ENCODE peak calls at places on chromosome 20, in five cellular contexts. D is heart right ventricle, S is cardiac muscle cell, T is transverse colon, I is left lung. Q is an unnamed sample. For H3K4me1, the result is how much of the 10 kb centered on the place peaks cover.

GRCh38 chr20:13819885-13820645 is 35.2 kb downstream of the NDUFAF5 start:
- DNase-seq in D (peak), S (peak), T (no peak), I (no peak), Q (no peak)

GRCh38 chr20:57654363-57654997 is 34.3 kb upstream of the ZBP1 start:
- DNase-seq in D (peak), S (peak), T (peak), I (peak), Q (peak)

GRCh38 chr20:46117704-46118467 is at the start of gene CD40:
- DNase-seq in D (peak), S (peak), T (peak), I (peak), Q (no peak)

GRCh38 chr20:46520976-46521579 is 7.7 kb upstream of the ZNF334 start:
- DNase-seq in D (peak), S (peak), T (peak), I (peak), Q (peak)

GRCh38 chr20:2528671-2529070 is 7.7 kb upstream of the TMC2 start:
- DNase-seq in D (no peak), S (no peak), T (no peak), I (no peak), Q (no peak)

GRCh38 chr20:3543901-3544507 is 73.2 kb downstream of the ATRN start:
- DNase-seq in D (no peak), S (no peak), T (no peak), I (no peak), Q (no peak)

GRCh38 chr20:59171986-59172385 is 8.4 kb downstream of the ZNF831 start:
- DNase-seq in D (no peak), S (no peak), T (no peak), I (no peak), Q (no peak)

GRCh38 chr20:32737371-32738223 is 5.7 kb downstream of the COMMD7 start:
- DNase-seq in D (no peak), S (no peak), T (no peak), I (no peak), Q (no peak)

GRCh38 chr20:59817846-59818245 is 115.6 kb downstream of the SYCP2 start:
- DNase-seq in D (no peak), S (no peak), T (no peak), I (no peak), Q (no peak)

GRCh38 chr20:31548823-31549512 is 34.7 kb downstream of the HM13 start:
- DNase-seq in D (no peak), S (no peak), T (no peak), I (no peak), Q (no peak)

GRCh38 chr20:45857836-45858250 is 429 bp downstream of the ZSWIM3 start:
- DNase-seq in D (no peak), S (no peak), T (no peak), I (no peak), Q (no peak)

GRCh38 chr20:3818155-3819151 is 1.9 kb upstream of the AP5S1 start:
- DNase-seq in D (peak), S (peak), T (peak), I (peak), Q (peak)

GRCh38 chr20:62156592-62157386 is 13.2 kb downstream of the SS18L1 start:
- DNase-seq in D (peak), S (peak), T (peak), I (no peak), Q (peak)

GRCh38 chr20:12084482-12084881 is 166.8 kb downstream of the BTBD3 start:
- DNase-seq in D (no peak), S (no peak), T (no peak), I (no peak), Q (no peak)

GRCh38 chr20:51860015-51860882 is 57.9 kb upstream of the SALL4 start:
- DNase-seq in D (no peak), S (no peak), T (peak), I (no peak), Q (peak)

GRCh38 chr20:47206962-47207641 is 149.4 kb downstream of the ZMYND8 start:
- DNase-seq in D (no peak), S (no peak), T (no peak), I (no peak), Q (no peak)

GRCh38 chr20:47887064-47887463 is 101.8 kb upstream of the SULF2 start:
- DNase-seq in D (no peak), S (no peak), T (no peak), I (no peak), Q (no peak)

GRCh38 chr20:45963059-45964011 is 8.7 kb downstream of the ZNF335 start:
- DNase-seq in D (no peak), S (peak), T (no peak), I (peak), Q (peak)

GRCh38 chr20:32742322-32743236 is 688 bp downstream of the COMMD7 start:
- DNase-seq in D (no peak), S (no peak), T (no peak), I (no peak), Q (peak)

GRCh38 chr20:7967199-7967844 is 27.1 kb upstream of the HAO1 start:
- DNase-seq in D (no peak), S (no peak), T (no peak), I (no peak), Q (no peak)

GRCh38 chr20:59561228-59561605 is 43.1 kb upstream of the PHACTR3 start:
- DNase-seq in D (no peak), S (no peak), T (no peak), I (no peak), Q (no peak)

GRCh38 chr20:34583524-34583923 is 25.0 kb downstream of the MAP1LC3A start:
- DNase-seq in D (peak), S (no peak), T (peak), I (no peak), Q (no peak)

GRCh38 chr20:18541741-18542140 is 25.5 kb upstream of the SMIM26 start:
- DNase-seq in D (no peak), S (no peak), T (no peak), I (no peak), Q (no peak)

GRCh38 chr20:58464838-58465237 is 50.4 kb downstream of the APCDD1L start:
- DNase-seq in D (no peak), S (no peak), T (no peak), I (no peak), Q (no peak)

GRCh38 chr20:651713-652610 is 1.0 kb downstream of the SRXN1 start:
- DNase-seq in D (no peak), S (peak), T (peak), I (no peak), Q (peak)

GRCh38 chr20:2101057-2101934 is at the start of gene STK35:
- DNase-seq in D (no peak), S (no peak), T (peak), I (no peak), Q (peak)

GRCh38 chr20:61590236-61590635 is 338.2 kb downstream of the CDH4 start:
- DNase-seq in D (no peak), S (no peak), T (no peak), I (no peak), Q (no peak)

GRCh38 chr20:56985286-56985685 is 281.2 kb downstream of the BMP7 start:
- DNase-seq in D (no peak), S (no peak), T (no peak), I (no peak), Q (no peak)

GRCh38 chr20:13262701-13263335 is 41.7 kb downstream of the ISM1 start:
- DNase-seq in D (no peak), S (no peak), T (no peak), I (no peak), Q (peak)

GRCh38 chr20:61230166-61230565 is 21.9 kb upstream of the CDH4 start:
- DNase-seq in D (no peak), S (no peak), T (no peak), I (no peak), Q (no peak)

GRCh38 chr20:25310268-25310920 is 62.5 kb downstream of the PYGB start:
- DNase-seq in D (no peak), S (peak), T (peak), I (peak), Q (peak)

GRCh38 chr20:4563534-4563933 is 158.2 kb upstream of the PRND start:
- DNase-seq in D (no peak), S (peak), T (no peak), I (no peak), Q (peak)

GRCh38 chr20:47668313-47669156 is 116.7 kb downstream of the SULF2 start:
- DNase-seq in D (no peak), S (no peak), T (no peak), I (no peak), Q (peak)

GRCh38 chr20:46897471-46897870 is 2.8 kb downstream of the EYA2 start:
- DNase-seq in D (no peak), S (no peak), T (no peak), I (no peak), Q (no peak)

DNA sequence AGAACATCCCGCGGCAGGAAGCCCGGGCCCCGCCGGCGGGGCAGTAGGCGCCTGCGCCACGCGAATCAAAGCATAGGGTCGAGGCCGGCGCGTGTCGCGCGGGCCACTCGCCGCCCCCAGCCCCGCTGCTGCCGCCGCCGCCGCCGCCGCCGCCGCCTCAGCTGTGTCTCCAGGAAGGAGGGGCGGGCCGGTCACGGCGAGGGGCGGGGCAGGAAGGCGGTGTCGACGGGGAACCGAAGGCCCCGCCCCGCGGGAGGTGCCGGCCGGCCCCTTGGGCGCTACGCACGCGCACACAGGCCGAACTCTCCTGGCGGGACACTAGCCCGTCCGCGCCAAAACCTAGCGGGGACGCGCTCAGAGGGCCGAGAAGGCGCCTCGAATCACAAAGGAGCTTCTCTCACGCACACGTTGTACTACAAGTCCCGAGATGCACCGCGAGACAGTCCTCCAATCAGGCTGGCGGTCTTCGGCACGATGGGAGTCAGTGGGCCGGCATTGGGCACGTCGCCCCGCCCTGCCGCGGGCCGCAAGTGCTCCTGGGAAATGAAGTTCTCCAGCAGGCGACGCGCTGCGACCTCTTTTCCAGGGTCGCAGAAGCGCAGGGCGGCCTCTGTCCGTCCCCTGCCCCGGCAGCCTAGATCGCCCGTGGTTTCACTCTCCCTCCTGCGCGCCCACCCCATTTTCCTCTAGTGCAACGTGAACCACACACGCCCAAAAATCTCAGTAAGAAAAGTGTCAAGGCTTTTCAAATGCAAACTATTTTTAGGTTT is at the start of gene RALGAPA2:
- DNase-seq in D (peak), S (peak), T (peak), I (peak), Q (peak)
- TF ChIP-seq CTCF in D (peak), S (no peak), T (peak), I (no peak), Q (no peak)

GRCh38 chr20:44613575-44613974 is 31.2 kb downstream of the PKIG start:
- DNase-seq in D (no peak), S (no peak), T (no peak), I (no peak), Q (no peak)
- H3K4me1 ChIP-seq in D (half or more), S (under half), T (under half), I (under half), Q (under half)

DNA sequence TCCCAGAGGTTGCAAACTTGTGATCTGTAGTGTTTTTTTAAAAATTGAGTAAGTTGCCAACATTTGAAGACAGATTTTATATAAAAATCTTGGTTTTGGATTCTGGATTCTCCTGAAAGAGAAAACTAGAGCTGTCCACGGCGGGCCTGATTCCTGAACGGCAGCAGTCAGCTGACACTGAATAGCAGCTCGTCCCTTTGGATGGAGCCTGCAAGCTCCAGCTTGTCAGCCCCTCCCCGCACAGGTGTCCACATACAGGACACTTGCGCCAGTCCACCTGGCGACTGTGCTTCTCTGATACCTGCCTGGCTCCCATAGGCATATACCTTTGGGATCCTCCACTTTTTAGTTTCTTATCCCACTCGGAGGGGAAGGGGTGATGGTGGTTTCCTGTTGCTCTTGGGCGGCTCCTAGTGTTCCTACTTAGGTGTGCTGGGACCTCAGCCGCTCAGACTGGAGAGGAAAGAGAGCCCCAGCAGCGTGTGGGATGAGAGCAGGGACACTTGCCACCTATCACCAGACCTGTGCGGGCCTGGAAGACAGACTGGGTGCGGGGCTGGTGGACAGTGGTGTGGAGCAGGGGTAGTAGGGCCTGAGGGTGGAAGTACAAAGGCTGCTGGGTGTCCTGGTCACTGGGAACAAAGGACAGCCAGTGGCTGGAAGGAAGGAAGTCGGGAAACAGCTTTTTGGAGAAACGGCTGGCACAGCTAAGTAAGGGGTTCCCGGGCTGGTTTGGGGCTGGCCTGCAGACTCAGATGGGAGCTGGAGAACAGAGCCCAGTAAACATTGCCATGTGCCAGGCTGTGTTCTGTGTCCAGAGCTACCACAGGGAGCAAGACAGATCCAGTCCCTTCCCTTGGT is 18.3 kb downstream of the GHRH start:
- DNase-seq in D (no peak), S (peak), T (no peak), I (no peak), Q (peak)
- TF ChIP-seq CTCF in D (no peak), S (no peak), T (no peak), I (no peak), Q (peak)

DNA sequence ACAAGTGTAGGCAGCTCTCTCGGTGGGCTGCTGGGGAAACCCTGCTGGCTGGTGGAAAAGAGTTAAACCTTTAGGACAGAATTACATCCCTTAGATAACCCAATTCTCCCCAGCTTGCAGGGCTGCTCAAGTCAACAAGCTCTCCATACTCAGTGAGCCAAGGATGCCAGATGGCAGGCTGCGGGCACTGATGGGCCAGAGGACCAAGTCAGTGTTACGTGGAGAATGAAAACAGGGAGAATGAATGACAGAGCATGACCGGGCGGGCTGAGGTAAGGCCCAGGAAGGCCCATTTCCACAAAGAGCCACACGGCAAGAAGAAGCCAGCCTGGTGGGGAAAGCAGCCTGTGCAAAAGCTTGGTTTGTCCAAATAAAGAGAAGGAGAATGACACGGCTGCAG is 58.7 kb upstream of the CD93 start:
- DNase-seq in D (no peak), S (no peak), T (peak), I (no peak), Q (no peak)
- H3K4me1 ChIP-seq in D (half or more), S (under half), T (under half), I (half or more), Q (under half)

DNA sequence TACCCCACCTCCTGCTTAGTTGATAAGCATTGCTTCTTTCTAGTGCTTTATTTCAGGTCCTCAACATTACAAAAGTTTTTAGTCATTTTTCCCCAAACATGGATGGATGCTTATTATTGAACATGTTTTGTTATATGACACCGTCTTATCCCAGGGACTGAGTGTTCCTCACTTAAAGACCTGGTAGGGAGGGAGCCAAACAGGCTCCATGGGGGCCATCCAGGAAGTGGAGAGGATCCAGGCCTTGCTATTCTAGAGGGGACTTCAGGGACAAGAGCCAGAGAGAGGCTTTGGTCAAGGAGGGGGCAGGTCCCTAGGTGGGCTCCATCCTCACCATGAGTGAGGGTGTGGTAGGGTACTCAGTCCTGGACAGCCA is 7.4 kb downstream of the SLC32A1 start:
- DNase-seq in D (no peak), S (no peak), T (no peak), I (no peak), Q (no peak)
- TF ChIP-seq CTCF in D (no peak), S (no peak), T (peak), I (no peak), Q (peak)

GRCh38 chr20:63689046-63690000 is 7.1 kb upstream of the TNFRSF6B start:
- DNase-seq in D (peak), S (no peak), T (no peak), I (no peak), Q (no peak)

GRCh38 chr20:63686492-63687321 is 9.7 kb upstream of the TNFRSF6B start:
- DNase-seq in D (peak), S (peak), T (peak), I (peak), Q (no peak)

GRCh38 chr20:63686094-63686491 is 10.4 kb upstream of the TNFRSF6B start:
- DNase-seq in D (no peak), S (no peak), T (no peak), I (no peak), Q (no peak)

GRCh38 chr20:63688234-63689045 is 8.0 kb upstream of the TNFRSF6B start:
- DNase-seq in D (peak), S (no peak), T (no peak), I (no peak), Q (no peak)

DNA sequence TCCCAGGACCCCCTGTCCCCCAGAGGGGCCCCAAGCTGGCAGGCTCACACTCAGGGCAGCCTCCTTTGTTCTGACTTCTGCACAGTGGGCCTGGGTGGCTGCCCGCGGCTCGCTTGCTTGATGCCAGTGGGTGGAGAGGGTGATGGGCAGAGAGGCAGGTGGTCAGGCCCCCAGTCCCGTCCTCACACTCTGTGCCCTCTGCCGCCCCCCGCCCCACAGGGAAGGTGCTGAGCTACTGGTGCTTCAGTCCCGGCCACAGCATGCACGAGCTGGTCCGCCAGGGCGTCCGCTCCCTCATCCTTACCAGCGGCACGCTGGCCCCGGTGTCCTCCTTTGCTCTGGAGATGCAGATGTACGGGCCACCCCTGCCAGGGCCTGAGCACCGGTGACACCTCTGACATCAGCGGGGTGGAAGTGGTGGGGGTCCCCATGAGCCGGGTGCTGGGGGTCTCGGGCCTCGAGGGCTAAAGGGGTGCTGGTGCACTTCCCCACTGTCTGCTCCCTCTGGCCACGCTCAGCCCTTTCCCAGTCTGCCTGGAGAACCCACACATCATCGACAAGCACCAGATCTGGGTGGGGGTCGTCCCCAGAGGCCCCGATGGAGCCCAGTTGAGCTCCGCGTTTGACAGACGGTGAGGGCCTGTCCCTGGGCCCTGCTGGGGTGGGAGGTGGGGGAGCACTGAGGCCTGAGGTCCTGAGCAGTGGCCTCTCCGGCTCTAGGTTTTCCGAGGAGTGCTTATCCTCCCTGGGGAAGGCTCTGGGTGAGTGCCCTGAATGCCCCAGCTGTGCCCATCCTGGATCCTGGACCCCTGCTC is 8.8 kb upstream of the TNFRSF6B start:
- DNase-seq in D (no peak), S (no peak), T (no peak), I (no peak), Q (no peak)
- H3K4me1 ChIP-seq in D (half or more), S (under half), T (half or more), I (half or more), Q (under half)

GRCh38 chr20:21048841-21049273 is 57.3 kb downstream of the LINC00237 start:
- DNase-seq in D (no peak), S (peak), T (peak), I (no peak), Q (peak)

GRCh38 chr20:21052241-21052640 is 53.9 kb downstream of the LINC00237 start:
- DNase-seq in D (no peak), S (no peak), T (no peak), I (no peak), Q (no peak)

GRCh38 chr20:21050710-21051109 is 55.4 kb downstream of the LINC00237 start:
- DNase-seq in D (no peak), S (no peak), T (no peak), I (no peak), Q (no peak)

GRCh38 chr20:21052686-21053001 is 53.5 kb downstream of the LINC00237 start:
- DNase-seq in D (no peak), S (no peak), T (no peak), I (no peak), Q (no peak)

GRCh38 chr20:21053002-21053762 is 53.0 kb downstream of the LINC00237 start:
- DNase-seq in D (no peak), S (peak), T (no peak), I (no peak), Q (peak)
- TF ChIP-seq CTCF in D (no peak), S (no peak), T (no peak), I (no peak), Q (no peak)